ENCODE peak calls at places on chromosomes 1 and 21, in five cellular contexts. One of them, this sample, is unnamed.
A peak's percentile ranks its signal among the peaks of the same experiment; 100 is the strongest.

GRCh38 chr1:225917536-225917935 is 6.5 kb downstream of the PYCR2 start:
- DNase-seq in IMR-90: peak; percentile 37
- DNase-seq in colonic mucosa: no peak
- DNase-seq in PC-3: peak; percentile 40
- DNase-seq in neural progenitor cell: no peak
- DNase-seq in this sample: no peak

GRCh38 chr1:76868154-76868882 is 1.0 kb downstream of the ST6GALNAC5 start:
- DNase-seq in neural progenitor cell: peak; percentile 90
- DNase-seq in colonic mucosa: no peak
- DNase-seq in IMR-90: peak; percentile 29
- DNase-seq in PC-3: peak; percentile 13
- DNase-seq in this sample: peak; percentile 88

GRCh38 chr1:241316372-241316771 is 40.6 kb downstream of the RGS7 start:
- DNase-seq in IMR-90: no peak
- DNase-seq in neural progenitor cell: no peak
- DNase-seq in PC-3: no peak
- DNase-seq in colonic mucosa: no peak
- DNase-seq in this sample: no peak

GRCh38 chr1:167663002-167663772 is 33.2 kb downstream of the RCSD1 start:
- DNase-seq in IMR-90: peak; percentile 47
- DNase-seq in neural progenitor cell: no peak
- DNase-seq in PC-3: peak; percentile 50
- DNase-seq in colonic mucosa: no peak
- DNase-seq in this sample: no peak

GRCh38 chr1:198220428-198220827 is 63.6 kb downstream of the NEK7 start:
- DNase-seq in IMR-90: peak; percentile 87
- DNase-seq in colonic mucosa: no peak
- DNase-seq in PC-3: peak; percentile 85
- DNase-seq in neural progenitor cell: no peak
- DNase-seq in this sample: no peak

GRCh38 chr1:36408479-36408878 is 10.8 kb upstream of the LSM10 start:
- DNase-seq in neural progenitor cell: no peak
- DNase-seq in colonic mucosa: no peak
- DNase-seq in PC-3: peak; percentile 44
- DNase-seq in IMR-90: peak; percentile 61
- DNase-seq in this sample: no peak

GRCh38 chr1:190808035-190808434 is 330.4 kb upstream of the BRINP3 start:
- DNase-seq in colonic mucosa: no peak
- DNase-seq in neural progenitor cell: no peak
- DNase-seq in IMR-90: no peak
- DNase-seq in PC-3: no peak
- DNase-seq in this sample: no peak

GRCh38 chr1:170176772-170177171 is 31.0 kb downstream of the NTMT2 start:
- DNase-seq in IMR-90: no peak
- DNase-seq in neural progenitor cell: no peak
- DNase-seq in colonic mucosa: no peak
- DNase-seq in PC-3: no peak
- DNase-seq in this sample: no peak

GRCh38 chr1:216500273-216500967 is 77.2 kb upstream of the USH2A start:
- DNase-seq in colonic mucosa: no peak
- DNase-seq in PC-3: no peak
- DNase-seq in IMR-90: no peak
- DNase-seq in neural progenitor cell: no peak
- DNase-seq in this sample: no peak

GRCh38 chr1:177023710-177024109 is 140.8 kb downstream of the ASTN1 start:
- DNase-seq in neural progenitor cell: no peak
- DNase-seq in colonic mucosa: no peak
- DNase-seq in IMR-90: no peak
- DNase-seq in PC-3: no peak
- DNase-seq in this sample: no peak

GRCh38 chr1:53328009-53328489 is at the start of gene LRP8:
- DNase-seq in PC-3: peak; percentile 71
- DNase-seq in IMR-90: peak; percentile 56
- DNase-seq in colonic mucosa: peak; percentile 77
- DNase-seq in neural progenitor cell: peak; percentile 91
- DNase-seq in this sample: peak; percentile 91

GRCh38 chr21:16426936-16427335 is 697.2 kb downstream of the USP25 start:
- DNase-seq in neural progenitor cell: no peak
- DNase-seq in IMR-90: no peak
- DNase-seq in PC-3: no peak
- DNase-seq in colonic mucosa: no peak
- DNase-seq in this sample: no peak

GRCh38 chr1:197327776-197328364 is 59.8 kb downstream of the CRB1 start:
- DNase-seq in neural progenitor cell: peak; percentile 15
- DNase-seq in PC-3: peak; percentile 33
- DNase-seq in IMR-90: peak; percentile 16
- DNase-seq in colonic mucosa: no peak
- DNase-seq in this sample: no peak

GRCh38 chr1:210321131-210321530 is 7.6 kb upstream of the HHAT start:
- DNase-seq in colonic mucosa: no peak
- DNase-seq in IMR-90: no peak
- DNase-seq in PC-3: no peak
- DNase-seq in neural progenitor cell: peak; percentile 43
- DNase-seq in this sample: no peak

GRCh38 chr1:102842606-102843005 is 265.7 kb downstream of the COL11A1 start:
- DNase-seq in colonic mucosa: no peak
- DNase-seq in IMR-90: no peak
- DNase-seq in PC-3: no peak
- DNase-seq in neural progenitor cell: no peak
- DNase-seq in this sample: no peak

GRCh38 chr1:62237950-62238374 is 43.3 kb downstream of the L1TD1 start:
- DNase-seq in colonic mucosa: no peak
- DNase-seq in neural progenitor cell: peak; percentile 10
- DNase-seq in IMR-90: no peak
- DNase-seq in PC-3: no peak
- DNase-seq in this sample: no peak

GRCh38 chr1:96487961-96488360 is 233.6 kb upstream of the PTBP2 start:
- DNase-seq in neural progenitor cell: no peak
- DNase-seq in PC-3: no peak
- DNase-seq in IMR-90: no peak
- DNase-seq in colonic mucosa: no peak
- DNase-seq in this sample: no peak

GRCh38 chr1:212701910-212702309 is 2.3 kb upstream of the BATF3 start:
- DNase-seq in colonic mucosa: peak; percentile 37
- DNase-seq in IMR-90: no peak
- DNase-seq in neural progenitor cell: no peak
- DNase-seq in PC-3: no peak
- DNase-seq in this sample: peak; percentile 40

GRCh38 chr1:233972951-233973635 is 68.6 kb downstream of the SLC35F3 start:
- DNase-seq in IMR-90: no peak
- DNase-seq in colonic mucosa: no peak
- DNase-seq in neural progenitor cell: no peak
- DNase-seq in PC-3: peak; percentile 91
- DNase-seq in this sample: no peak

GRCh38 chr1:67575861-67576260 is 109.1 kb upstream of the GADD45A start:
- DNase-seq in PC-3: peak; percentile 69
- DNase-seq in IMR-90: peak; percentile 93
- DNase-seq in colonic mucosa: no peak
- DNase-seq in neural progenitor cell: no peak
- DNase-seq in this sample: no peak

GRCh38 chr1:24331961-24332673 is 13.0 kb downstream of the GRHL3 start:
- DNase-seq in neural progenitor cell: no peak
- DNase-seq in colonic mucosa: no peak
- DNase-seq in IMR-90: no peak
- DNase-seq in PC-3: no peak
- DNase-seq in this sample: no peak

GRCh38 chr1:76867342-76868130 is at the start of gene ST6GALNAC5:
- DNase-seq in IMR-90: peak; percentile 9
- DNase-seq in neural progenitor cell: peak; percentile 86
- DNase-seq in colonic mucosa: peak; percentile 17
- DNase-seq in PC-3: peak; percentile 16
- DNase-seq in this sample: peak; percentile 77

GRCh38 chr1:245797592-245798366 is 643.0 kb downstream of the KIF26B start:
- DNase-seq in PC-3: peak; percentile 43
- DNase-seq in neural progenitor cell: peak; percentile 63
- DNase-seq in IMR-90: no peak
- DNase-seq in colonic mucosa: no peak
- DNase-seq in this sample: peak; percentile 89

GRCh38 chr1:46179138-46180081 is 3.1 kb upstream of the P3R3URF start:
- DNase-seq in colonic mucosa: peak; percentile 90
- DNase-seq in neural progenitor cell: peak; percentile 93
- DNase-seq in IMR-90: peak; percentile 85
- DNase-seq in PC-3: peak; percentile 89
- DNase-seq in this sample: peak; percentile 94

GRCh38 chr21:31555741-31556191 is 103.7 kb upstream of the SOD1 start:
- DNase-seq in neural progenitor cell: peak; percentile 91
- DNase-seq in IMR-90: no peak
- DNase-seq in PC-3: no peak
- DNase-seq in colonic mucosa: no peak
- DNase-seq in this sample: peak; percentile 80

GRCh38 chr21:28789571-28789970 is 203.1 kb downstream of the LTN1 start:
- DNase-seq in colonic mucosa: no peak
- DNase-seq in PC-3: no peak
- DNase-seq in neural progenitor cell: no peak
- DNase-seq in IMR-90: no peak
- DNase-seq in this sample: no peak

GRCh38 chr1:36924282-36924791 is 110.0 kb downstream of the GRIK3 start:
- DNase-seq in IMR-90: peak; percentile 18
- DNase-seq in neural progenitor cell: peak; percentile 96
- DNase-seq in colonic mucosa: peak; percentile 24
- DNase-seq in PC-3: peak; percentile 60
- DNase-seq in this sample: peak; percentile 97

GRCh38 chr1:221035680-221036153 is 156.5 kb downstream of the HLX start:
- DNase-seq in neural progenitor cell: no peak
- DNase-seq in PC-3: peak; percentile 92
- DNase-seq in IMR-90: peak; percentile 74
- DNase-seq in colonic mucosa: no peak
- DNase-seq in this sample: no peak

GRCh38 chr1:246690100-246690499 is 34.1 kb upstream of the SCCPDH start:
- DNase-seq in IMR-90: no peak
- DNase-seq in colonic mucosa: peak; percentile 45
- DNase-seq in neural progenitor cell: no peak
- DNase-seq in PC-3: no peak
- DNase-seq in this sample: no peak

GRCh38 chr1:95407864-95408291 is 173.9 kb downstream of the RWDD3 start:
- DNase-seq in neural progenitor cell: peak; percentile 64
- DNase-seq in PC-3: no peak
- DNase-seq in IMR-90: no peak
- DNase-seq in colonic mucosa: no peak
- DNase-seq in this sample: peak; percentile 66

GRCh38 chr1:6180215-6180577 is at the start of gene CHD5:
- DNase-seq in IMR-90: no peak
- DNase-seq in PC-3: peak; percentile 40
- DNase-seq in colonic mucosa: no peak
- DNase-seq in neural progenitor cell: peak; percentile 83
- DNase-seq in this sample: peak; percentile 80

GRCh38 chr21:35404247-35404646 is 355.1 kb upstream of the RUNX1 start:
- DNase-seq in PC-3: no peak
- DNase-seq in colonic mucosa: no peak
- DNase-seq in neural progenitor cell: no peak
- DNase-seq in IMR-90: no peak
- DNase-seq in this sample: no peak

GRCh38 chr1:93827633-93828436 is 51.2 kb downstream of the DNTTIP2 start:
- DNase-seq in PC-3: peak; percentile 63
- DNase-seq in colonic mucosa: no peak
- DNase-seq in IMR-90: peak; percentile 28
- DNase-seq in neural progenitor cell: no peak
- DNase-seq in this sample: no peak

GRCh38 chr1:42738678-42739226 is 1.3 kb downstream of the CLDN19 start:
- DNase-seq in PC-3: no peak
- DNase-seq in neural progenitor cell: no peak
- DNase-seq in colonic mucosa: no peak
- DNase-seq in IMR-90: no peak
- DNase-seq in this sample: no peak

GRCh38 chr21:29245104-29245643 is 53.5 kb upstream of the BACH1 start:
- DNase-seq in IMR-90: peak; percentile 61
- DNase-seq in colonic mucosa: no peak
- DNase-seq in neural progenitor cell: no peak
- DNase-seq in PC-3: no peak
- DNase-seq in this sample: no peak

GRCh38 chr1:245458761-245459174 is 304.0 kb downstream of the KIF26B start:
- DNase-seq in IMR-90: peak; percentile 16
- DNase-seq in neural progenitor cell: no peak
- DNase-seq in PC-3: no peak
- DNase-seq in colonic mucosa: no peak
- DNase-seq in this sample: peak; percentile 6

GRCh38 chr1:43522776-43523480 is 7.8 kb upstream of the PTPRF start:
- DNase-seq in IMR-90: peak; percentile 93
- DNase-seq in colonic mucosa: peak; percentile 84
- DNase-seq in neural progenitor cell: no peak
- DNase-seq in PC-3: peak; percentile 95
- DNase-seq in this sample: no peak

GRCh38 chr1:240608707-240609106 is 3.2 kb downstream of the GREM2 start:
- DNase-seq in IMR-90: no peak
- DNase-seq in neural progenitor cell: peak; percentile 42
- DNase-seq in colonic mucosa: peak; percentile 56
- DNase-seq in PC-3: peak; percentile 64
- DNase-seq in this sample: peak; percentile 61

GRCh38 chr1:205012416-205013140 is 30.4 kb upstream of the CNTN2 start:
- DNase-seq in PC-3: no peak
- DNase-seq in colonic mucosa: no peak
- DNase-seq in IMR-90: no peak
- DNase-seq in neural progenitor cell: no peak
- DNase-seq in this sample: peak; percentile 75
- H3K27ac ChIP-seq in PC-3: no peak overlapping the region
- H3K27ac ChIP-seq in colonic mucosa: no peak overlapping the region
- H3K27ac ChIP-seq in IMR-90: no peak overlapping the region
- H3K27ac ChIP-seq in neural progenitor cell: no peak overlapping the region
- H3K27ac ChIP-seq in this sample: no peak overlapping the region

GRCh38 chr1:106793686-106794085 is 262.8 kb upstream of the PRMT6 start:
- DNase-seq in neural progenitor cell: no peak
- DNase-seq in IMR-90: no peak
- DNase-seq in colonic mucosa: no peak
- DNase-seq in PC-3: no peak
- DNase-seq in this sample: no peak

DNA sequence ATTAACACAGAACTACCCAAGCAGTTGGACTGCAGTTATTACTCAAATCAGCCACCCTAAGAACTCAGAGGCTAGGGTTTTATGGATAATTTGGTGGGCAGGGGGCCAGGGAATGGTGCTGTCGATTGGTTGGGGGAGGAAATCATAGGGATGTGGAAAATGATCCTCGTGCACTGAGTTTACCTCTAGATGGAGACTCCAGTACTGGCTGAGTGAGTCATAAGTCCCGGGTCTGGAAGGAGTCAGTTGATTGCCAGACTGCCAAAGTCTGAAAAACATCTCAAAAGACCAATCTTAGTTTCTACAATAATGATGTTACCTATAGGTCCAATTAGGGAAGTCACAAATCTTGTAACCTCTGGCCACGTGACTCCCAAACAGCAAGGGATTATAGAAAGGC is 257.5 kb upstream of the PRMT6 start:
- DNase-seq in PC-3: peak; percentile 42
- DNase-seq in colonic mucosa: no peak
- DNase-seq in IMR-90: peak; percentile 1
- DNase-seq in neural progenitor cell: no peak
- DNase-seq in this sample: no peak
- H3K4me3 ChIP-seq in PC-3: no peak overlapping the region
- H3K4me3 ChIP-seq in colonic mucosa: no peak overlapping the region
- H3K4me3 ChIP-seq in IMR-90: no peak overlapping the region
- H3K4me3 ChIP-seq in neural progenitor cell: no peak overlapping the region
- H3K4me3 ChIP-seq in this sample: no peak overlapping the region

GRCh38 chr21:33682992-33683627 is 40.8 kb downstream of the ITSN1 start:
- DNase-seq in colonic mucosa: no peak
- DNase-seq in neural progenitor cell: no peak
- DNase-seq in IMR-90: peak; percentile 88
- DNase-seq in PC-3: peak; percentile 86
- DNase-seq in this sample: no peak
- H3K9ac ChIP-seq in colonic mucosa: no peak overlapping the region
- H3K9ac ChIP-seq in neural progenitor cell: no peak overlapping the region
- H3K9ac ChIP-seq in IMR-90: no peak overlapping the region
- H3K9ac ChIP-seq in PC-3: no peak overlapping the region
- H3K9ac ChIP-seq in this sample: no peak overlapping the region

GRCh38 chr21:46461909-46462308 is 3.2 kb downstream of the DIP2A start:
- DNase-seq in PC-3: no peak
- DNase-seq in IMR-90: no peak
- DNase-seq in colonic mucosa: no peak
- DNase-seq in neural progenitor cell: no peak
- DNase-seq in this sample: no peak
- H3K27ac ChIP-seq in PC-3: no peak overlapping the region
- H3K27ac ChIP-seq in IMR-90: no peak overlapping the region
- H3K27ac ChIP-seq in colonic mucosa: no peak overlapping the region
- H3K27ac ChIP-seq in neural progenitor cell: no peak overlapping the region
- H3K27ac ChIP-seq in this sample: no peak overlapping the region